ENCODE peak calls at places on chromosomes 12 and 14, in six cellular contexts. G is GM13976, V is lower lobe of right lung, A is fibroblast of pulmonary artery, N is BJ, P is ascending aorta. C is an unnamed sample.

GRCh38 chr12:94099191-94099983 is 49.0 kb upstream of the PLXNC1 start:
- DNase-seq in G (no peak), V (no peak), A (no peak), N (no peak), P (no peak), C (peak; percentile 78)

GRCh38 chr12:96422192-96422591 is 22.0 kb upstream of the CDK17 start:
- DNase-seq in G (no peak), V (no peak), A (peak; percentile 67), N (no peak), P (no peak), C (no peak)

GRCh38 chr12:27595231-27595642 is 71.2 kb downstream of the PPFIBP1 start:
- DNase-seq in G (no peak), V (no peak), A (peak; percentile 94), N (peak; percentile 80), P (no peak), C (no peak)

GRCh38 chr12:127984386-127985055 is 282.4 kb upstream of the TMEM132C start:
- DNase-seq in G (no peak), V (no peak), A (peak; percentile 1), N (no peak), P (no peak), C (no peak)

GRCh38 chr12:79547044-79547734 is 143.6 kb downstream of the PAWR start:
- DNase-seq in G (no peak), V (no peak), A (peak; percentile 69), N (peak; percentile 52), P (no peak), C (peak; percentile 91)

GRCh38 chr14:100371773-100372172 is 48.6 kb downstream of the SLC25A47 start:
- DNase-seq in G (no peak), V (no peak), A (no peak), N (no peak), P (no peak), C (no peak)

GRCh38 chr14:98182385-98183055 is 1089.5 kb downstream of the BCL11B start:
- DNase-seq in G (no peak), V (no peak), A (peak; percentile 8), N (no peak), P (no peak), C (peak; percentile 19)

GRCh38 chr12:101642115-101643067 is 47.6 kb downstream of the MYBPC1 start:
- DNase-seq in G (peak; percentile 8), V (peak; percentile 59), A (no peak), N (no peak), P (no peak), C (no peak)

GRCh38 chr14:22561661-22562579 is 27.1 kb downstream of the DAD1 start:
- DNase-seq in G (peak; percentile 51), V (peak; percentile 71), A (no peak), N (no peak), P (no peak), C (no peak)

GRCh38 chr12:123149088-123149827 is 1.6 kb downstream of the PITPNM2 start:
- DNase-seq in G (no peak), V (no peak), A (peak; percentile 48), N (no peak), P (no peak), C (no peak)

GRCh38 chr14:74636424-74637183 is 24.6 kb upstream of the LTBP2 start:
- DNase-seq in G (no peak), V (no peak), A (no peak), N (no peak), P (no peak), C (no peak)

GRCh38 chr12:132173135-132174014 is 29.1 kb downstream of the NOC4L start:
- DNase-seq in G (no peak), V (no peak), A (no peak), N (no peak), P (no peak), C (no peak)

GRCh38 chr12:6533653-6534157 is 612 bp upstream of the GAPDH start:
- DNase-seq in G (peak; percentile 85), V (peak; percentile 76), A (peak; percentile 82), N (no peak), P (no peak), C (peak; percentile 90)

GRCh38 chr12:19846561-19846960 is 407.3 kb downstream of the AEBP2 start:
- DNase-seq in G (no peak), V (no peak), A (peak; percentile 84), N (no peak), P (no peak), C (peak; percentile 64)

GRCh38 chr12:32331133-32331532 is 68.2 kb upstream of the FGD4 start:
- DNase-seq in G (no peak), V (no peak), A (peak; percentile 45), N (no peak), P (no peak), C (no peak)

DNA sequence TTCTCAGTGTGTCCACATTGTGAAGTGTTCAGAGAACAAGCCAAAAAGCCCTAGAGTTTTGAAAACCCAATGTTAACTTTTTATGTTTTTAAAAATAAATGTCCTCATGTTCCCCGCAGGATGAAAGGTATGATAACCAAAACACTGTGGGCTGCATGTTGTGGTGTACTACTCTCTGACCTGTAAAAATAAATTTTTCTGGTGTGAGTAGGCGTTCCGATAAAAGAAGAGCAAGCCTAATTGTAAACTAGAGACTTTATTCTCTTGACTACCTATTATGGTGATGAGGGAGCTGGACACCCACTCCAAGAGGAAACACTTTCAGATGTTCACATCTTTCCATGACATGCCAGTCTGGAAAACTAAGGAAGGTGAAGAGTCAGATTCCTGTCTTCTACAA is 18.2 kb downstream of the PTGER2 start:
- DNase-seq in G (no peak), V (no peak), A (no peak), N (no peak), P (no peak), C (no peak)
- TF ChIP-seq CTCF in G (no peak), V (no peak), A (no peak), N (no peak), P (no peak), C (no peak)

DNA sequence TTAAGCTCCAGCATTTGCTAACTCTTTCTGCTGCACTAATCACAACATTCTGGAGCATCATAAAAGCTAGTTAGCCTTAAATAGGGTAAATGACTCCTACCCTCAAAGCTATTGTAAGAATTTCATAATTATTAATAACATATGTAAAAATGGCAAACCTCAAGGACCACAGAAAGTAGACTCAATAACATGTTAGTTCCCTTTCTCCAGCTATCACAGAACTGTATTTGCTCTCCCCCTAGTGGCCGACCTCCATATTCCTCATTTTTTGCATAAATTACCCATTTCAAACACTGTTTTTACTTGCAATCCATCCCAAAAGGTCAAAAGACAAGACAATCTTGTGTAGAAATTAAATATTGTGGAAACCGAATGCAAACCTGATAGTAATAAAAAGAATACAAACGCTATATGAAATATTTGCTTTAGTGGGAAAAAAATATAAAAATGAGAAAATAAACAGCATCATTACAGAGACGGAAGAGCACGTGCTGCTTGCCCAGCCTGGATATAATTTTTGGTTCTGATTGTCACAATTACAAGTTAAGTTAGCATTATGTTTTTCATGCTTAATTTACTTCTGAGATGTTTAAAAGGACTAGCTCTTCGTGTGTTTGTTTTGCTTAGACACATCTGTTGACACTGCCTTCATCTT is 97.9 kb downstream of the RERGL start:
- DNase-seq in G (peak; percentile 24), V (no peak), A (peak; percentile 53), N (no peak), P (no peak), C (peak; percentile 56)
- TF ChIP-seq CTCF in G (peak; percentile 43), V (peak; percentile 56), A (peak; percentile 81), N (peak; percentile 62), P (peak; percentile 48), C (peak; percentile 61)

GRCh38 chr14:78598046-78598652 is 428.0 kb downstream of the NRXN3 start:
- DNase-seq in G (peak; percentile 63), V (peak; percentile 43), A (peak; percentile 61), N (no peak), P (no peak), C (peak; percentile 52)

GRCh38 chr14:78593949-78594348 is 423.8 kb downstream of the NRXN3 start:
- DNase-seq in G (no peak), V (no peak), A (no peak), N (no peak), P (no peak), C (no peak)

DNA sequence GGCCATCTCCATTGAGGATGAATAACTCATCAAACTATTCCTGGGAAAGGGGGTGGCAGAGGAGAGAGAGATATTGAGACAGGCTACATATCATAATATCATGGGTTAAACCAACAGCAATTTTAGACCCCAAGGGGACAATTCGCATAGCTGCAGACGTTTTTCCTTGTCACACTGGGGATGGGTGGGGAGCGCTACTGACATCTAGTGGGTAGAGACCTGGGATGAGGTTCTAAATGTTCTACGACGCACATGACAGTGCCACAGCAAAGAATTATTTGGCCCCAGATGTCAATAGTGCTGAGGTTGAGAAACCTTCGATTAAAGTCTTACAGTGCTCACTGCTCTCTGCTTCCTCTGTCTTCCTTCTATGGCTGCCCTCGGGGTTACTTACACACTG is 425.6 kb downstream of the NRXN3 start:
- DNase-seq in G (no peak), V (no peak), A (no peak), N (no peak), P (no peak), C (no peak)
- TF ChIP-seq CTCF in G (no peak), V (no peak), A (peak; percentile 10), N (peak; percentile 41), P (no peak), C (no peak)

GRCh38 chr12:9049520-9050133 is 60.3 kb downstream of the KLRG1 start:
- DNase-seq in G (peak; percentile 47), V (no peak), A (peak; percentile 71), N (no peak), P (no peak), C (peak; percentile 60)
- TF ChIP-seq CTCF in G (peak; percentile 17), V (peak; percentile 59), A (peak; percentile 57), N (peak; percentile 53), P (peak; percentile 58), C (peak; percentile 40)